ENCODE peak calls at places on chromosome 7, in four cellular contexts. B is fibroblast of lung, P is uterus, S is ovary. O is an unnamed sample.
A peak's percentile ranks its signal among the peaks of the same experiment; 100 is the strongest.

GRCh38 chr7:142808461-142808801 is 37.7 kb downstream of the PRSS2 start:
- DNase-seq in B (no peak), P (no peak), S (no peak), O (no peak)

GRCh38 chr7:80879849-80880248 is 39.0 kb downstream of the SEMA3C start:
- DNase-seq in B (peak; percentile 80), P (no peak), S (no peak), O (no peak)

GRCh38 chr7:12103948-12104347 is 107.1 kb upstream of the TMEM106B start:
- DNase-seq in B (peak; percentile 28), P (no peak), S (no peak), O (no peak)

GRCh38 chr7:134075799-134076198 is 51.3 kb upstream of the LRGUK start:
- DNase-seq in B (no peak), P (no peak), S (no peak), O (no peak)

GRCh38 chr7:106128846-106129245 is 16.7 kb upstream of the SYPL1 start:
- DNase-seq in B (peak; percentile 36), P (no peak), S (no peak), O (no peak)

GRCh38 chr7:70239930-70240329 is 641.7 kb downstream of the AUTS2 start:
- DNase-seq in B (peak; percentile 7), P (no peak), S (no peak), O (no peak)

GRCh38 chr7:24968165-24968564 is 11.8 kb downstream of the OSBPL3 start:
- DNase-seq in B (no peak), P (no peak), S (no peak), O (no peak)

GRCh38 chr7:151503902-151504714 is 15.6 kb downstream of the RHEB start:
- DNase-seq in B (peak; percentile 72), P (peak; percentile 27), S (no peak), O (peak; percentile 68)

GRCh38 chr7:98616381-98617050 is 569 bp upstream of the NPTX2 start:
- DNase-seq in B (no peak), P (no peak), S (no peak), O (peak; percentile 79)

GRCh38 chr7:45001826-45002225 is 1.8 kb downstream of the CCM2 start:
- DNase-seq in B (no peak), P (no peak), S (no peak), O (no peak)

GRCh38 chr7:140898794-140899548 is 25.8 kb downstream of the BRAF start:
- DNase-seq in B (peak; percentile 51), P (no peak), S (no peak), O (no peak)

GRCh38 chr7:35716038-35716803 is 21.3 kb upstream of the HERPUD2 start:
- DNase-seq in B (peak; percentile 31), P (no peak), S (no peak), O (no peak)

GRCh38 chr7:156753630-156754029 is 113.1 kb downstream of the RNF32 start:
- DNase-seq in B (no peak), P (no peak), S (no peak), O (no peak)

GRCh38 chr7:27615420-27616185 is 47.1 kb downstream of the HIBADH start:
- DNase-seq in B (no peak), P (no peak), S (no peak), O (no peak)

GRCh38 chr7:141709749-141710148 is 1.6 kb downstream of the WEE2 start:
- DNase-seq in B (no peak), P (no peak), S (no peak), O (no peak)

GRCh38 chr7:106369349-106369748 is 84.6 kb upstream of the NAMPT start:
- DNase-seq in B (peak; percentile 79), P (peak; percentile 20), S (no peak), O (no peak)

GRCh38 chr7:30928254-30928872 is 16.7 kb downstream of the AQP1 start:
- DNase-seq in B (no peak), P (no peak), S (peak; percentile 17), O (peak; percentile 38)

GRCh38 chr7:98215561-98216495 is 4.6 kb downstream of the BHLHA15 start:
- DNase-seq in B (no peak), P (no peak), S (peak; percentile 20), O (peak; percentile 89)

GRCh38 chr7:155533827-155534690 is 12.3 kb downstream of the CNPY1 start:
- DNase-seq in B (no peak), P (no peak), S (peak; percentile 44), O (peak; percentile 52)

GRCh38 chr7:2242541-2243482 is 786 bp downstream of the NUDT1 start:
- DNase-seq in B (peak; percentile 29), P (no peak), S (no peak), O (no peak)
- TF ChIP-seq CTCF in B (peak; percentile 19), P (no peak), S (no peak), O (no peak)

GRCh38 chr7:974172-974571 is 1.2 kb downstream of the COX19 start:
- DNase-seq in B (no peak), P (no peak), S (no peak), O (no peak)
- H3K27ac ChIP-seq in B (peak overlapping the region; percentile 98), P (no peak overlapping the region), S (no peak overlapping the region), O (no peak overlapping the region)

GRCh38 chr7:157764193-157764592 is 427.4 kb downstream of the DNAJB6 start:
- DNase-seq in B (no peak), P (no peak), S (no peak), O (no peak)
- H3K9me3 ChIP-seq in B (no peaks in the 10 kb centered on the region), P (peaks cover 2% of the 10 kb centered on the region), S (no peaks in the 10 kb centered on the region), O (no peaks in the 10 kb centered on the region)

DNA sequence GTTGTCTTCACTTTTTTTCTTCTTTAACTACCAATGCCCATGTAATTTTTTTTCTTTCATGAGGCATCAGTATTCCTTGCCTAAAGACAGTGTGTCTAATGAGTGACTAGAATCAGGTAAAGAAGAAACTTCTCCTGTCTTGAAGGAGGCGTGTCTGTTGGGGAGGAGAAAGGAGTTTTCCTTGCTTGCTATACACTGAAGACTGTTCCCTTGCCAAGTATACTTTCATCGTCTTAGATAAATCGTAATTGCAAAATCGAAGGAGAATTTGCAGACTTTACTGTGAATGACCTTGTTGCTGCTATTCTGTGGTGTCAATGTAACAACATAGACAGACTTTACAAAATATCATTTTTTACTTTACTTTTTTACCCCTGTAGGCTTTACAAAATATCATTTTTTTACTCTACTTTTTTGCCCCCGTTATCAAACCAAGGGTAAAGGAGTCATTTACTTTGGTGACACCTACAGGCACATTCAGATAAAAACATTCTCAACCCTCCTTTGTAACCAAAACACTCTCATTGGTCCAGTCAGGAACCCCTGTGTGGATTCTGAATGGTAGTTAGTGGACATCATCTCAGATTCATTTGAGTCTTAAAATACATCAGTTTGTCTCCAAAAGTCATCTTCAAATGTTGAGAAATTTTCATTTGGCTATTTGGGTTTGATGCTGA is 232.4 kb downstream of the AHR start:
- DNase-seq in B (peak; percentile 14), P (no peak), S (no peak), O (no peak)
- TF ChIP-seq CTCF in B (no peak), P (no peak), S (no peak), O (no peak)

DNA sequence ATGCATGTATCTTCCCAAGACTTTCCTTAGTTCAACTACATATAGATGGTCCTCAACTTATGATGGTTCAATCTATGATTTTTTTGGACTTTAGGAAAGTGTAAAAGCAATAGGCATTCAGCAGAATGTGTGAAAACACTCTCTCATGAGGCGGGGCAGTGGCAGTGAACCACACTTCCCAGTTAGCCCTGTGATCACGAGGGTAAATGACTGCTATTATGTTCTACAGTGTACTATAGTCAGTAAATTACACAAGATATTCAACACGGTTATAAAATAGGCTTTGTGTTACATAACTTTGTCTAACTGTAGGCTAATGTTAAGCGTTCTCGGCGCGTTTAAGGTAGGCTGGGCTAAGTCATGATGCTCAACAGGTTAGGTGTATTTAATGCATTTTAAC is 169.3 kb downstream of the AMPH start:
- DNase-seq in B (no peak), P (no peak), S (no peak), O (no peak)
- H3K27ac ChIP-seq in B (no peak overlapping the region), P (no peak overlapping the region), S (no peak overlapping the region), O (no peak overlapping the region)

GRCh38 chr7:56175086-56175760 is 59.0 kb upstream of the NUPR2 start:
- DNase-seq in B (no peak), P (peak; percentile 49), S (peak; percentile 56), O (peak; percentile 28)
- H3K9me3 ChIP-seq in B (no peaks in the 10 kb centered on the region), P (no peaks in the 10 kb centered on the region), S (no peaks in the 10 kb centered on the region), O (no peaks in the 10 kb centered on the region)

GRCh38 chr7:91165846-91166230 is 98.4 kb upstream of the FZD1 start:
- DNase-seq in B (peak; percentile 72), P (no peak), S (no peak), O (no peak)

GRCh38 chr7:91164948-91165845 is 99.0 kb upstream of the FZD1 start:
- DNase-seq in B (peak; percentile 91), P (no peak), S (no peak), O (no peak)

GRCh38 chr7:91164531-91164930 is 99.7 kb upstream of the FZD1 start:
- DNase-seq in B (no peak), P (no peak), S (no peak), O (no peak)

GRCh38 chr7:91169819-91170218 is 94.4 kb upstream of the FZD1 start:
- DNase-seq in B (peak; percentile 42), P (no peak), S (no peak), O (no peak)

DNA sequence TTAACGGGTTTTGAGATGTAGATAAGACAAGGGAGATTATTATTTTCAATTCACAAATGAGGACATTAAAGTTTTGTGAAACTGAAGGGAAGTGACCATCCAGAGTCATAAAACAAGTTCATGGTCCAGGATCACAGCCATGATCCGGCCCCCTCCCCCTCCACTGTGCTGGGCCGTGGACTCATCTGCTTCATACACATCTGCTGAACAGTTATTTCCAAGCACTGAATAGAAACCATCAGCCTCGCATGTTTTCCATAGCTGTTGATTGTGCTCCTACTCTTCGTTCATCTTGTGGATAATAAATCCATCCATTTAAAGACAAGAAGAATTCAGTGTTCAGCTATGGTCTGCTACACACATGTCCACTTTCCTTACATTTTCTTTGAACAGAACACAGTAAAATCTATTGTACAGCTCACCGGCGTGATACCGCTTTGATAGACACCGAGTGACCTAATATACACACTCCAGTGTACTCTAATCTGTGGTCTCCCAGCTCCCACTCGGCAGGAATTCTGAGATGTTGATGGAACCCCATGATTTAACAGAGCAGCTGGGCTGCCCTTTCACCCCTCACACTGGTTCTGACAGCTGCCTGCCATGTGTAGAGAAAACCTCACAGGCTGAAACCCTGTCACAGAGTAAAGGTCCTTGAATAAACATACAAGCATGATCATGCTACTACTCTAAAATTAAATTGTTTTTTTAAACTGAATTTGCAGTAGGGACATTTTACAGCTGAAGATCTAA is 95.3 kb upstream of the FZD1 start:
- DNase-seq in B (peak; percentile 32), P (no peak), S (no peak), O (no peak)
- TF ChIP-seq CTCF in B (no peak), P (no peak), S (no peak), O (no peak)